ENCODE peak calls at places on chromosomes 12 and 14, in six cellular contexts. One of them, this sample, is unnamed. For H3K27me3, the result is how much of the 10 kb centered on the place peaks cover.

GRCh38 chr14:88233915-88234314 is 89.2 kb downstream of the KCNK10 start:
- DNase-seq in sigmoid colon: no peak
- DNase-seq in ovary: no peak
- DNase-seq in adrenal gland: no peak
- DNase-seq in HCT116: peak
- DNase-seq in transverse colon: no peak
- DNase-seq in this sample: no peak

GRCh38 chr14:68255697-68256178 is 436.2 kb downstream of the RAD51B start:
- DNase-seq in sigmoid colon: no peak
- DNase-seq in ovary: no peak
- DNase-seq in adrenal gland: no peak
- DNase-seq in HCT116: no peak
- DNase-seq in transverse colon: no peak
- DNase-seq in this sample: no peak

GRCh38 chr14:76908834-76909233 is 82.6 kb downstream of the LRRC74A start:
- DNase-seq in sigmoid colon: no peak
- DNase-seq in ovary: no peak
- DNase-seq in adrenal gland: no peak
- DNase-seq in HCT116: no peak
- DNase-seq in transverse colon: peak
- DNase-seq in this sample: no peak

GRCh38 chr14:85131523-85131922 is 398.4 kb upstream of the FLRT2 start:
- DNase-seq in sigmoid colon: no peak
- DNase-seq in ovary: no peak
- DNase-seq in adrenal gland: no peak
- DNase-seq in HCT116: no peak
- DNase-seq in transverse colon: no peak
- DNase-seq in this sample: peak

GRCh38 chr14:52351561-52352491 is 37.7 kb downstream of the PTGER2 start:
- DNase-seq in sigmoid colon: no peak
- DNase-seq in ovary: no peak
- DNase-seq in adrenal gland: no peak
- DNase-seq in HCT116: no peak
- DNase-seq in transverse colon: no peak
- DNase-seq in this sample: no peak

GRCh38 chr14:64951291-64951690 is 8.7 kb upstream of the GPX2 start:
- DNase-seq in sigmoid colon: no peak
- DNase-seq in ovary: no peak
- DNase-seq in adrenal gland: no peak
- DNase-seq in HCT116: no peak
- DNase-seq in transverse colon: no peak
- DNase-seq in this sample: no peak

GRCh38 chr14:91119556-91120311 is 5.9 kb downstream of the DGLUCY start:
- DNase-seq in sigmoid colon: no peak
- DNase-seq in ovary: no peak
- DNase-seq in adrenal gland: peak
- DNase-seq in HCT116: peak
- DNase-seq in transverse colon: peak
- DNase-seq in this sample: peak

GRCh38 chr14:23104070-23104590 is 659 bp downstream of the CIROP start:
- DNase-seq in sigmoid colon: no peak
- DNase-seq in ovary: no peak
- DNase-seq in adrenal gland: no peak
- DNase-seq in HCT116: no peak
- DNase-seq in transverse colon: no peak
- DNase-seq in this sample: no peak

GRCh38 chr14:89767861-89768268 is 186.7 kb downstream of the EFCAB11 start:
- DNase-seq in sigmoid colon: no peak
- DNase-seq in ovary: no peak
- DNase-seq in adrenal gland: peak
- DNase-seq in HCT116: peak
- DNase-seq in transverse colon: peak
- DNase-seq in this sample: no peak

GRCh38 chr12:92164712-92165111 is 19.1 kb upstream of the BTG1 start:
- DNase-seq in sigmoid colon: no peak
- DNase-seq in ovary: no peak
- DNase-seq in adrenal gland: no peak
- DNase-seq in HCT116: no peak
- DNase-seq in transverse colon: no peak
- DNase-seq in this sample: no peak

GRCh38 chr12:22275847-22276246 is 58.7 kb downstream of the ST8SIA1 start:
- DNase-seq in sigmoid colon: peak
- DNase-seq in ovary: peak
- DNase-seq in adrenal gland: peak
- DNase-seq in HCT116: no peak
- DNase-seq in transverse colon: peak
- DNase-seq in this sample: peak

GRCh38 chr12:124727244-124727673 is 136.4 kb downstream of the SCARB1 start:
- DNase-seq in sigmoid colon: peak
- DNase-seq in ovary: no peak
- DNase-seq in adrenal gland: peak
- DNase-seq in HCT116: peak
- DNase-seq in transverse colon: peak
- DNase-seq in this sample: peak

GRCh38 chr12:104177663-104178501 is 37.7 kb upstream of the TXNRD1 start:
- DNase-seq in sigmoid colon: peak
- DNase-seq in ovary: peak
- DNase-seq in adrenal gland: peak
- DNase-seq in HCT116: peak
- DNase-seq in transverse colon: peak
- DNase-seq in this sample: peak

GRCh38 chr12:121781751-121782615 is 11.5 kb downstream of the RHOF start:
- DNase-seq in sigmoid colon: no peak
- DNase-seq in ovary: no peak
- DNase-seq in adrenal gland: no peak
- DNase-seq in HCT116: no peak
- DNase-seq in transverse colon: no peak
- DNase-seq in this sample: no peak

GRCh38 chr12:90832427-90832826 is 122.5 kb downstream of the CCER1 start:
- DNase-seq in sigmoid colon: no peak
- DNase-seq in ovary: no peak
- DNase-seq in adrenal gland: no peak
- DNase-seq in HCT116: no peak
- DNase-seq in transverse colon: no peak
- DNase-seq in this sample: no peak

GRCh38 chr12:13203028-13203922 is 6.7 kb downstream of the EMP1 start:
- DNase-seq in sigmoid colon: peak
- DNase-seq in ovary: peak
- DNase-seq in adrenal gland: no peak
- DNase-seq in HCT116: no peak
- DNase-seq in transverse colon: peak
- DNase-seq in this sample: no peak

GRCh38 chr12:41407240-41407799 is 219.2 kb downstream of the PDZRN4 start:
- DNase-seq in sigmoid colon: no peak
- DNase-seq in ovary: no peak
- DNase-seq in adrenal gland: no peak
- DNase-seq in HCT116: no peak
- DNase-seq in transverse colon: no peak
- DNase-seq in this sample: no peak

GRCh38 chr12:66182956-66183355 is 6.1 kb upstream of the IRAK3 start:
- DNase-seq in sigmoid colon: no peak
- DNase-seq in ovary: no peak
- DNase-seq in adrenal gland: no peak
- DNase-seq in HCT116: no peak
- DNase-seq in transverse colon: no peak
- DNase-seq in this sample: no peak

GRCh38 chr12:9132008-9132535 is 16.4 kb upstream of the A2M start:
- DNase-seq in sigmoid colon: no peak
- DNase-seq in ovary: no peak
- DNase-seq in adrenal gland: no peak
- DNase-seq in HCT116: no peak
- DNase-seq in transverse colon: no peak
- DNase-seq in this sample: no peak

GRCh38 chr14:23071975-23072539 is 14.7 kb upstream of the CDH24 start:
- DNase-seq in sigmoid colon: no peak
- DNase-seq in ovary: peak
- DNase-seq in adrenal gland: no peak
- DNase-seq in HCT116: no peak
- DNase-seq in transverse colon: no peak
- DNase-seq in this sample: no peak

GRCh38 chr14:72651081-72651480 is 242.8 kb downstream of the DPF3 start:
- DNase-seq in sigmoid colon: no peak
- DNase-seq in ovary: peak
- DNase-seq in adrenal gland: no peak
- DNase-seq in HCT116: no peak
- DNase-seq in transverse colon: no peak
- DNase-seq in this sample: no peak

GRCh38 chr14:24274101-24274543 is 2.7 kb upstream of the RABGGTA start:
- DNase-seq in sigmoid colon: no peak
- DNase-seq in ovary: no peak
- DNase-seq in adrenal gland: no peak
- DNase-seq in HCT116: no peak
- DNase-seq in transverse colon: no peak
- DNase-seq in this sample: peak

GRCh38 chr14:50830044-50830931 is 674 bp downstream of the NIN start:
- DNase-seq in sigmoid colon: peak
- DNase-seq in ovary: peak
- DNase-seq in adrenal gland: peak
- DNase-seq in HCT116: no peak
- DNase-seq in transverse colon: peak
- DNase-seq in this sample: peak
- TF ChIP-seq POLR2A in sigmoid colon: no peak
- TF ChIP-seq POLR2A in ovary: no peak
- TF ChIP-seq POLR2A in adrenal gland: no peak
- TF ChIP-seq POLR2A in HCT116: no peak
- TF ChIP-seq POLR2A in transverse colon: no peak
- TF ChIP-seq POLR2A in this sample: no peak

DNA sequence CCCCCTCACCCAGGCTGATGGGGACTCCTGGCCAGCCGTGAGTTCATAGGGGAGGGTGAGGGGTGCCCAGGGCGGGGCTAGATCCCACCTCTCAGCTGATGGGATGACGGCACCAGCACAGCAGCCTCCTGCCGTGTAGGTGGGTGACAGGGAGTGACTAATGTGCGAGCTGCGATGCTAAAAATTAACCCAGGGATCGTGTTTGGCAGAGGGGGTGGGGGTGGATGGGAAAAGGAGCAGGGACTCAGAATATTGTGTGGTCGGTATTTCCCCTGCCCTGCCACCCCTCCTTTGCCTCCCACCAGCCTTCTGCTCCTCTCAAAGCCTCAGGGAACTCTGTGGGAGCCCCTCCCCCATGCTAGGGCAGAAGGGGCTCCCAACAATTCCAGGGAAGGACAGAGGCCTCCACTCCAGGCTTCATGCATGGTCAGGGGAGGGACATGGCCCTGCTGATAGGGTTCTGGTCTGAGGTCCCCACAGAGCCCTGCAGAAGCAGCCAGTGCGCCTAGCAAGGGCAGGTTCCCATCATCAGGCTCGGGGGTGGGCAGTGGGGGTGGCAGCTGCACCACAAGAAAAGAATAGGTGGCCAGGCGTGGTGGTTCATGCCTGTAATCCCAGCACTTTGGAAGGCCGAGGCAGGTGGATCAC is 12.5 kb downstream of the TAMALIN start:
- DNase-seq in sigmoid colon: peak
- DNase-seq in ovary: no peak
- DNase-seq in adrenal gland: no peak
- DNase-seq in HCT116: no peak
- DNase-seq in transverse colon: no peak
- DNase-seq in this sample: no peak
- H3K27ac ChIP-seq in sigmoid colon: no peak
- H3K27ac ChIP-seq in ovary: no peak
- H3K27ac ChIP-seq in adrenal gland: no peak
- H3K27ac ChIP-seq in HCT116: no peak
- H3K27ac ChIP-seq in transverse colon: no peak
- H3K27ac ChIP-seq in this sample: peak

DNA sequence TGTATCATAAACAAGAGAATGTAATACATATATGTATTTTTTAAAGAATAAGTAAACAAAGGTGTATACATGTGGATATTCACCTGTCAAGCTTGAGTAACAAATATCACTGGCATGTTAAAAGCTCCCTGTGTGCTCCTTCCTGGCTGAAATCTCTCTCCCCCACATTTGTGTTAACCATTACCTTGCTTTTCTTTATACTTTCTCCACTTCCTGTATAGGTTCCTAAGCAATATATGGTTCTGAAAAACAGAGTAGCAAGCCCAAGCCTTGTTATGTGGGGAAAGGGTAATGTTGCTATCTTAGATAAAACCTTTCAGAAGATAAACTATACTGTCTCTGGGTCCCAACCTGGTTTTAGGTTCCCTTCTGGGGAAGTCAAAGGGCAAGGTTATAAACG is 32.3 kb upstream of the TBC1D30 start:
- DNase-seq in sigmoid colon: no peak
- DNase-seq in ovary: no peak
- DNase-seq in adrenal gland: no peak
- DNase-seq in HCT116: no peak
- DNase-seq in transverse colon: no peak
- DNase-seq in this sample: no peak
- H3K27me3 ChIP-seq in sigmoid colon: under half
- H3K27me3 ChIP-seq in ovary: under half
- H3K27me3 ChIP-seq in adrenal gland: under half
- H3K27me3 ChIP-seq in HCT116: under half
- H3K27me3 ChIP-seq in transverse colon: under half
- H3K27me3 ChIP-seq in this sample: under half

GRCh38 chr14:58198086-58198485 is 1.9 kb upstream of the ACTR10 start:
- DNase-seq in sigmoid colon: no peak
- DNase-seq in ovary: no peak
- DNase-seq in adrenal gland: no peak
- DNase-seq in HCT116: no peak
- DNase-seq in transverse colon: no peak
- DNase-seq in this sample: no peak

GRCh38 chr14:58200480-58200841 is 512 bp downstream of the ACTR10 start:
- DNase-seq in sigmoid colon: no peak
- DNase-seq in ovary: no peak
- DNase-seq in adrenal gland: no peak
- DNase-seq in HCT116: no peak
- DNase-seq in transverse colon: no peak
- DNase-seq in this sample: no peak

GRCh38 chr14:58196198-58196597 is 3.8 kb upstream of the ACTR10 start:
- DNase-seq in sigmoid colon: no peak
- DNase-seq in ovary: no peak
- DNase-seq in adrenal gland: no peak
- DNase-seq in HCT116: no peak
- DNase-seq in transverse colon: no peak
- DNase-seq in this sample: no peak

DNA sequence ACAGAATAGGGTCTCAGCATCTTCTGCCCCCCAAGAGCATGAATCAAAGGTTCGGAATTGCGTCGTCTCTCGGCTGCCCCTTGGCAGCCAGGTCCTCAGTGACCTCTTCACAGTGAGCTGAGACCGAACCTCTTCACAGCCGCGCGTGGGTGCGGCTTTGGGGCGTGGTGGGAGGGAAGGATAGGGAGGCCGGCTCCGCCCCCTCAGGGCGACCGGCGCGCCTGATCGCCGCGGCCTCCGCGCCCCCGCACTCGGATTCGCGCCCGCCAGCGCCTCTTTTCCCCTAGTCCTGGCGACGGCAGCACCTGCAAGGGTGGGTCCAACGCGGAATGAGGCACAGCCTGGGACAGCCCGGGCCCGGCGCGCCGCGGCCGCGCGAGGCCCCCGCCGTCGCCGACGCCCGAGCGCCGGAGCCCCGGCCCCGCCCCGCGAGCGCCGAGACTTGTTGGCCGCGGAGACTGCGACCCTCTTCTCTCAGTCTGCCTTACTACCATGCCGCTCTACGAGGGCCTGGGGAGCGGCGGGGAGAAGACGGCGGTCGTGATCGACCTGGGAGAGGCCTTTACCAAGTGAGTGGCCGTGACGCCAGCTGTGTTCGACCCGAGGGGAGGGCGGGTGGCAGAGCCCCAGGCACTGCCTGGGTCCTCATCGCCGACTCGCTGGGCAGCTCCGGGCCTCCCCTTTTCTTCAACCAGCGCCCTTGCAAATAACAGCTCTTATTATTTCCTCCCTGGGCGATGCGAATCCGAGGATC is at the start of gene ACTR10:
- DNase-seq in sigmoid colon: peak
- DNase-seq in ovary: peak
- DNase-seq in adrenal gland: peak
- DNase-seq in HCT116: peak
- DNase-seq in transverse colon: peak
- DNase-seq in this sample: peak
- TF ChIP-seq POLR2A in sigmoid colon: peak
- TF ChIP-seq POLR2A in ovary: peak
- TF ChIP-seq POLR2A in adrenal gland: peak
- TF ChIP-seq POLR2A in HCT116: peak
- TF ChIP-seq POLR2A in transverse colon: peak
- TF ChIP-seq POLR2A in this sample: no peak